ENCODE peak calls at places on chromosomes 7 and 10, in five cellular contexts. One of them, this sample, is unnamed.

GRCh38 chr10:112345202-112345601 is 28.7 kb upstream of the ACSL5 start:
- DNase-seq in suprapubic skin: no peak
- DNase-seq in NCI-H2081: no peak
- DNase-seq in SK-MEL-5: no peak
- DNase-seq in fibroblast of gingiva: no peak
- DNase-seq in this sample: no peak

GRCh38 chr10:115854740-115855435 is 418.1 kb downstream of the GFRA1 start:
- DNase-seq in NCI-H2081: no peak
- DNase-seq in fibroblast of gingiva: no peak
- DNase-seq in suprapubic skin: no peak
- DNase-seq in SK-MEL-5: no peak
- DNase-seq in this sample: peak

GRCh38 chr10:43420369-43421200 is 11.6 kb upstream of the HNRNPF start:
- DNase-seq in suprapubic skin: peak
- DNase-seq in NCI-H2081: peak
- DNase-seq in SK-MEL-5: peak
- DNase-seq in fibroblast of gingiva: peak
- DNase-seq in this sample: peak

GRCh38 chr7:131948434-131949053 is 392.1 kb upstream of the PODXL start:
- DNase-seq in fibroblast of gingiva: no peak
- DNase-seq in NCI-H2081: no peak
- DNase-seq in SK-MEL-5: no peak
- DNase-seq in suprapubic skin: no peak
- DNase-seq in this sample: peak

GRCh38 chr7:149103424-149103823 is 12.9 kb upstream of the ZNF786 start:
- DNase-seq in fibroblast of gingiva: no peak
- DNase-seq in NCI-H2081: no peak
- DNase-seq in SK-MEL-5: no peak
- DNase-seq in suprapubic skin: no peak
- DNase-seq in this sample: no peak

GRCh38 chr10:8588135-8588534 is 533.6 kb downstream of the GATA3 start:
- DNase-seq in suprapubic skin: no peak
- DNase-seq in NCI-H2081: no peak
- DNase-seq in fibroblast of gingiva: no peak
- DNase-seq in SK-MEL-5: no peak
- DNase-seq in this sample: no peak

GRCh38 chr7:24336461-24336860 is 52.5 kb downstream of the NPY start:
- DNase-seq in SK-MEL-5: no peak
- DNase-seq in fibroblast of gingiva: no peak
- DNase-seq in NCI-H2081: no peak
- DNase-seq in suprapubic skin: no peak
- DNase-seq in this sample: no peak

GRCh38 chr7:27102578-27103442 is at the start of gene HOXA2:
- DNase-seq in fibroblast of gingiva: no peak
- DNase-seq in NCI-H2081: no peak
- DNase-seq in suprapubic skin: no peak
- DNase-seq in SK-MEL-5: no peak
- DNase-seq in this sample: no peak

GRCh38 chr7:69457912-69458491 is 140.3 kb upstream of the AUTS2 start:
- DNase-seq in NCI-H2081: peak
- DNase-seq in SK-MEL-5: no peak
- DNase-seq in suprapubic skin: peak
- DNase-seq in fibroblast of gingiva: no peak
- DNase-seq in this sample: no peak

GRCh38 chr7:74021546-74022320 is 6.2 kb upstream of the ELN start:
- DNase-seq in suprapubic skin: peak
- DNase-seq in SK-MEL-5: no peak
- DNase-seq in NCI-H2081: no peak
- DNase-seq in fibroblast of gingiva: no peak
- DNase-seq in this sample: no peak

GRCh38 chr10:129894721-129895120 is 69.4 kb downstream of the EBF3 start:
- DNase-seq in SK-MEL-5: no peak
- DNase-seq in NCI-H2081: no peak
- DNase-seq in suprapubic skin: no peak
- DNase-seq in fibroblast of gingiva: no peak
- DNase-seq in this sample: peak

GRCh38 chr10:88879754-88880286 is at the start of gene STAMBPL1:
- DNase-seq in fibroblast of gingiva: no peak
- DNase-seq in suprapubic skin: peak
- DNase-seq in NCI-H2081: peak
- DNase-seq in SK-MEL-5: no peak
- DNase-seq in this sample: no peak

GRCh38 chr10:119896061-119896655 is 3.6 kb downstream of the SEC23IP start:
- DNase-seq in SK-MEL-5: no peak
- DNase-seq in suprapubic skin: no peak
- DNase-seq in NCI-H2081: no peak
- DNase-seq in fibroblast of gingiva: peak
- DNase-seq in this sample: peak

GRCh38 chr7:83876593-83876992 is 227.7 kb upstream of the SEMA3E start:
- DNase-seq in NCI-H2081: no peak
- DNase-seq in SK-MEL-5: no peak
- DNase-seq in fibroblast of gingiva: peak
- DNase-seq in suprapubic skin: no peak
- DNase-seq in this sample: peak

GRCh38 chr7:93902777-93903423 is 3.5 kb upstream of the GNGT1 start:
- DNase-seq in suprapubic skin: no peak
- DNase-seq in SK-MEL-5: peak
- DNase-seq in NCI-H2081: peak
- DNase-seq in fibroblast of gingiva: peak
- DNase-seq in this sample: peak

GRCh38 chr7:26603631-26604030 is 260.8 kb downstream of the SKAP2 start:
- DNase-seq in SK-MEL-5: no peak
- DNase-seq in fibroblast of gingiva: no peak
- DNase-seq in suprapubic skin: no peak
- DNase-seq in NCI-H2081: no peak
- DNase-seq in this sample: no peak

GRCh38 chr7:76056241-76056640 is 8.3 kb downstream of the MDH2 start:
- DNase-seq in suprapubic skin: no peak
- DNase-seq in fibroblast of gingiva: no peak
- DNase-seq in NCI-H2081: no peak
- DNase-seq in SK-MEL-5: no peak
- DNase-seq in this sample: no peak

GRCh38 chr10:89207181-89207800 is at the start of gene CH25H:
- DNase-seq in suprapubic skin: peak
- DNase-seq in fibroblast of gingiva: peak
- DNase-seq in SK-MEL-5: peak
- DNase-seq in NCI-H2081: no peak
- DNase-seq in this sample: peak

GRCh38 chr10:86105640-86106039 is 261.0 kb downstream of the GRID1 start:
- DNase-seq in fibroblast of gingiva: no peak
- DNase-seq in SK-MEL-5: no peak
- DNase-seq in suprapubic skin: no peak
- DNase-seq in NCI-H2081: no peak
- DNase-seq in this sample: no peak

GRCh38 chr7:158803226-158803944 is 25.9 kb downstream of the ESYT2 start:
- DNase-seq in SK-MEL-5: no peak
- DNase-seq in fibroblast of gingiva: no peak
- DNase-seq in suprapubic skin: no peak
- DNase-seq in NCI-H2081: no peak
- DNase-seq in this sample: no peak

GRCh38 chr7:152145853-152146466 is 120.5 kb downstream of the GALNT11 start:
- DNase-seq in SK-MEL-5: peak
- DNase-seq in NCI-H2081: peak
- DNase-seq in suprapubic skin: no peak
- DNase-seq in fibroblast of gingiva: peak
- DNase-seq in this sample: peak

GRCh38 chr7:96016735-96017134 is 244.4 kb downstream of the DYNC1I1 start:
- DNase-seq in fibroblast of gingiva: no peak
- DNase-seq in NCI-H2081: no peak
- DNase-seq in suprapubic skin: no peak
- DNase-seq in SK-MEL-5: no peak
- DNase-seq in this sample: no peak

GRCh38 chr10:31927597-31928530 is 767 bp downstream of the ARHGAP12 start:
- DNase-seq in suprapubic skin: peak
- DNase-seq in SK-MEL-5: peak
- DNase-seq in fibroblast of gingiva: peak
- DNase-seq in NCI-H2081: peak
- DNase-seq in this sample: peak

GRCh38 chr10:27192284-27192683 is 37.1 kb downstream of the MASTL start:
- DNase-seq in suprapubic skin: no peak
- DNase-seq in NCI-H2081: no peak
- DNase-seq in SK-MEL-5: peak
- DNase-seq in fibroblast of gingiva: peak
- DNase-seq in this sample: peak

This sample was measured in foreskin fibroblast.